ENCODE peak calls at places on chromosomes 13 and 19, in six cellular contexts. E is HepG2, H is A549, K is upper lobe of left lung, D is K562, R is GM12878. Z is an unnamed sample.
A peak's percentile ranks its signal among the peaks of the same experiment; 100 is the strongest.

GRCh38 chr13:114057131-114058050 is 75.0 kb downstream of the RASA3 start:
- ATAC-seq in K (no peak), H (no peak), R (no peak), D (peak; percentile 30), E (no peak), Z (no peak)

GRCh38 chr13:99303863-99304521 is 3.2 kb downstream of the GPR183 start:
- ATAC-seq in H (no peak), K (peak; percentile 20), D (no peak), R (peak; percentile 4), E (no peak), Z (no peak)

GRCh38 chr13:45336025-45336800 is 4.8 kb downstream of the TPT1 start:
- ATAC-seq in H (no peak), E (peak; percentile 1), D (no peak), R (no peak), K (no peak), Z (no peak)

GRCh38 chr19:42200116-42200740 is 17.2 kb downstream of the DEDD2 start:
- ATAC-seq in D (no peak), K (no peak), R (no peak), H (no peak), E (no peak), Z (no peak)

GRCh38 chr19:43362745-43363144 is 9.3 kb downstream of the CD177 start:
- ATAC-seq in K (no peak), D (no peak), R (no peak), E (no peak), H (no peak), Z (no peak)

GRCh38 chr19:19403373-19403901 is 2.0 kb upstream of the GATAD2A start:
- ATAC-seq in R (no peak), K (no peak), H (no peak), D (peak; percentile 35), E (no peak), Z (no peak)

GRCh38 chr19:9580728-9581127 is 3.6 kb downstream of the ZNF121 start:
- ATAC-seq in D (no peak), R (no peak), K (no peak), E (no peak), H (no peak), Z (no peak)

GRCh38 chr13:48311223-48311622 is 7.7 kb downstream of the RB1 start:
- ATAC-seq in D (no peak), E (no peak), R (peak; percentile 27), H (no peak), K (no peak), Z (no peak)

GRCh38 chr13:100542546-100543156 is 45.9 kb downstream of the GGACT start:
- ATAC-seq in E (no peak), D (peak; percentile 61), K (peak; percentile 35), R (peak; percentile 90), H (no peak), Z (no peak)

GRCh38 chr13:80239116-80239515 is 101.8 kb downstream of the SPRY2 start:
- ATAC-seq in D (no peak), E (no peak), K (no peak), R (no peak), H (no peak), Z (no peak)

DNA sequence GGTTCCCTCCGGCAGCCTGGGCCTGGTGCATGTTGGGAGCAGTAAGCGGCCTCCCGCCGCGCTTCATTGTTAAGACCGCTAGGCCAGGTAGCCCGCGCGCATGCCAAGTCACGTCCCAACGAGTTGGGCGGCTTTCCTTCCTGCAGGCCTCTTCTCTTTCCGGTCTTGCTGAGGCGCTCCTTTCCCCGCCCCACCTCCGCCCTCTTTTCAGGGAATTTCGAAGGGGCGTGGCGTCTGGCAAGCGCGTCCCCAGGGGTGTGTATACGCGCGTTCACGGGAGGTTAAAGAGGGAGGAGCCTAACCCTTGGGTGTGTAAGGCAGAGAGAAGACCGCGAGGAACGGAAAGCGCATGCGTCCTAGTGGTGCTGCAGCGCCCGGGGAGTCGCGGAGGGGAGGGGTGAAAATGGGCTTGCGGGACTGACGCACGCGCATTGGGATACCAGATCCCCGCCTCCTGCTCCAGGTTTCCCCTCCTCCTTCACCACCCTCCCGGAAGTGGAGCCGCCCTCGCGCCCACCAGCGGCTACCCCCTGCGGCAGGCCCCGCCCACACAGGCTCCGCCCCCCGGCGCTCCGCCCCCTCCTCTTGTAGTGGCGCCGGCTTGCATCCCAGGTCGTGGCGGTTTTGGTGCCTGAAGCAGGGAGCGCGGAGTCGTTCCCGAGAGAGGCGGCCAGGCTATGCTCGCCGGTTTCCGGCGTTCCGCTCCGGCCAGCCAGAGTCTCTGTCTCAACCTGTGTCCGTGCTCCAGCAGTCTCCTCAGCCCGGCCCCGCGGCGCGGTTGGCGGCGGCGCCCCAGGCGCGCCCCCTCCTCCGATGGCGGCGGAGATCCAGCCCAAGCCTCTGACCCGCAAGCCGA is at the start of gene WDFY2:
- ATAC-seq in R (peak; percentile 86), E (peak; percentile 92), K (peak; percentile 97), D (peak; percentile 91), H (peak; percentile 90), Z (peak; percentile 96)
- TF ChIP-seq EP300 in R (no peak), E (no peak), K (no peak), D (peak; percentile 28), H (no peak), Z (no peak)

DNA sequence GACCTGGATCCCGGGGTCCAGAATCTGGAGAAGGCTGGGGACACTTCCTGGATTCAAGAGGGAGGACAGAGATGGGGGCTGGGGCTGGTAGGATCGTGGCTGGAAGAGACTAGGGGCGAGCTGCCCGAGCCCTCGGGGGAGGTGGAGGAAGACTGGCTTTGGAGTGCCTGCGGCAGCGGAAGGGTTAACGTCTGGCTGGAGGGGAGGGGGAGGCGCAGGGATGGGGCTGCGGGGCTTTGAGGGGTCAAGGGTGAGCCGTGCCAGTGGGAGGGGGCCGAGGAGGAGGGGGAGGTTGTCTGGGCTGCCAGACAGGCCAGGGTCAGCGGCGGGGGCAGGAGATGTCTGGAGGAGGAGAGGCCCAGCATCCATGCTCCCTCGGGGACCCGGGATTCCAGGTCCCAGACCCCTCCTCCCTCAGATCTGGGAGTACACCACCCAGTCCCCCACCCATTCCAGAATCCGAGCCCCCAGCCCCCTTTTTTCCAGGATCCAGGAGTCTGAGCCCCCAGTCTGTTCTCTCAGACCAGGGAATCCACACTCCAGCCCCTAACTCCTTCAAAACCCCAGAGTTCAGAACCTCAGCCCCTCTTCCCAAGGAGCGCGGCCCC is 3.3 kb upstream of the SPACA6 start:
- ATAC-seq in H (peak; percentile 48), R (no peak), K (peak; percentile 13), D (peak; percentile 19), E (peak; percentile 10), Z (no peak)
- TF ChIP-seq POLR2A in H (peak; percentile 2), R (no peak), K (no peak), D (no peak), E (no peak), Z (no peak)

GRCh38 chr19:18292460-18292809 is 11.0 kb upstream of the JUND start:
- ATAC-seq in E (peak; percentile 22), H (no peak), K (no peak), R (no peak), D (no peak), Z (no peak)

GRCh38 chr19:18290250-18291018 is 9.0 kb upstream of the JUND start:
- ATAC-seq in R (peak; percentile 70), H (no peak), K (no peak), D (no peak), E (no peak), Z (no peak)

GRCh38 chr19:18291019-18291524 is 9.7 kb upstream of the JUND start:
- ATAC-seq in E (no peak), K (no peak), H (no peak), D (no peak), R (peak; percentile 15), Z (no peak)

GRCh38 chr19:18292810-18293641 is 11.6 kb upstream of the JUND start:
- ATAC-seq in H (peak; percentile 77), K (peak; percentile 78), R (peak; percentile 31), D (peak; percentile 73), E (peak; percentile 80), Z (peak; percentile 61)

DNA sequence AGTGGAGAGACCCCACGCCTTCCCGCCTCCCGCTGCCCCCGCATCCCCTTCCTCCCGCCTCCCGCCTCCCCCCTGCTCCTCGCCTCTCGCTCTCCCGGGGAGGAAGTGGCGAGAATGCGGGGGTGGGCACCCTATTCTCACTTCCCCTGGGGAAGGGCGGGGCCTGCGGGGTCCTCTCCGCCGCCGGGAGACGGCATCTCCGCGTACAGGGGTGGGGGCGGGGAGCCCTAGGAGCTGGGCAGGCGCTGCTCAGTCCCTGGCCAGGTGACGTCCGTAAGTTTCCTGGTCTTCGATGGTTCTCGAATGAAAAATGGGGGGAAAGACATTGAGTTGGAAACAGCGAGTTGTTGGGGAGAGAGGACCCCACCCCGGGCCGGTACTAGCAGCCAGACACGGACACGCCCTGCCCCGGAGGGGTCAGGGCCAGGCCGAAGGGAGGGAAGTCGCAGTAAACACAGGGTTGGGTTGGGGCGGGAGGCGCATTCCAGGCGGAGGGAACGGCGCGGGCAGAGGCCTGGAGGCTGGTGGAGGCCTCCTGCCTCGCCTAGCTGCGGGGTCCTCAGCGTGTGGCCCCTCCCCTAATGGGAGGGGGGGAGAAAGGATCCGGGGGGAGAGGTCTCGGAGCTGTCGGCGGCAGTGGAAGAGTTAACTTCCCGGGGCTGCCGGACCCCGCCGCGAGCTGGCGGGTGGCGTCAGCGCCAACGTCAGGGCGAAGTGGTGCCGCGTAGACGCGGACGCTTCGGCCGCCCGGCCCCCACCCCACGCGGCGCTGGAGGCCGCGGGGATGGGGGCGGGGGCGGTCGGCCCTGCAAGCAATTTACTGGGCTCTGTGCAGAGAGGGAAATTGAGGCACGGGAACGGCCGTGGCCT is 10.4 kb upstream of the JUND start:
- ATAC-seq in R (peak; percentile 69), H (peak; percentile 77), D (peak; percentile 81), K (peak; percentile 90), E (peak; percentile 67), Z (peak; percentile 81)
- TF ChIP-seq EP300 in R (peak; percentile 75), H (peak; percentile 87), D (no peak), K (no peak), E (peak; percentile 13), Z (no peak)

GRCh38 chr19:28258794-28259193 is 954.2 kb downstream of the UQCRFS1 start:
- ATAC-seq in E (no peak), D (no peak), H (no peak), R (no peak), K (no peak), Z (no peak)
- TF ChIP-seq POLR2A in E (no peak), D (no peak), H (no peak), R (no peak), K (no peak), Z (no peak)

Z was measured in gastroesophageal sphincter.